ENCODE peak calls at places on chromosome 1, in four cellular contexts. K, J, Q and P are unnamed samples.

GRCh38 chr1:161131721-161132409 is 602 bp downstream of the DEDD start:
- DNase-seq in K (no peak), Q (peak), J (peak), P (peak)

GRCh38 chr1:205568469-205569361 is 63.1 kb downstream of the ELK4 start:
- DNase-seq in J (no peak), K (no peak), Q (peak), P (no peak)

GRCh38 chr1:222828939-222829338 is 14.1 kb downstream of the DISP1 start:
- DNase-seq in J (no peak), Q (peak), K (no peak), P (no peak)

GRCh38 chr1:234154320-234155251 is 218.7 kb upstream of the COA6 start:
- DNase-seq in J (peak), K (peak), Q (peak), P (peak)

GRCh38 chr1:56911098-56911497 is 54.7 kb downstream of the C8B start:
- DNase-seq in Q (no peak), K (no peak), J (peak), P (peak)

GRCh38 chr1:24351918-24352637 is 32.9 kb downstream of the GRHL3 start:
- DNase-seq in Q (no peak), J (peak), K (no peak), P (peak)

GRCh38 chr1:84796201-84796600 is 96.8 kb downstream of the LPAR3 start:
- DNase-seq in K (no peak), Q (no peak), J (peak), P (peak)

GRCh38 chr1:15210651-15211390 is 36.2 kb upstream of the FHAD1 start:
- DNase-seq in J (no peak), Q (no peak), K (no peak), P (no peak)

GRCh38 chr1:245810789-245811337 is 656.1 kb downstream of the KIF26B start:
- DNase-seq in Q (no peak), J (no peak), K (no peak), P (no peak)

GRCh38 chr1:179151908-179152682 is 70.2 kb downstream of the TOR3A start:
- DNase-seq in Q (no peak), J (peak), K (no peak), P (no peak)

GRCh38 chr1:97936976-97937375 is 16.1 kb upstream of the DPYD start:
- DNase-seq in J (no peak), K (no peak), Q (no peak), P (no peak)

GRCh38 chr1:172154571-172154970 is 265.9 kb upstream of the C1orf105 start:
- DNase-seq in J (peak), Q (no peak), K (peak), P (peak)

GRCh38 chr1:78619446-78619802 is 824 bp upstream of the IFI44L start:
- DNase-seq in Q (no peak), K (no peak), J (no peak), P (no peak)

GRCh38 chr1:177287996-177288395 is 117.2 kb downstream of the BRINP2 start:
- DNase-seq in K (no peak), Q (no peak), J (no peak), P (no peak)

GRCh38 chr1:222889445-222889844 is 74.6 kb downstream of the DISP1 start:
- DNase-seq in K (no peak), Q (no peak), J (no peak), P (no peak)

GRCh38 chr1:205775717-205776056 is 405 bp upstream of the RAB29 start:
- DNase-seq in Q (no peak), J (peak), K (no peak), P (no peak)

GRCh38 chr1:76410499-76410898 is 336.0 kb downstream of the ST6GALNAC3 start:
- DNase-seq in K (no peak), Q (no peak), J (no peak), P (no peak)

GRCh38 chr1:248853023-248853422 is 5.9 kb downstream of the ZNF692 start:
- DNase-seq in Q (no peak), K (no peak), J (no peak), P (no peak)

GRCh38 chr1:72283204-72284083 is 1.1 kb upstream of the NEGR1 start:
- DNase-seq in Q (peak), J (peak), K (peak), P (peak)

GRCh38 chr1:228279011-228279721 is 71.3 kb downstream of the OBSCN start:
- DNase-seq in K (no peak), Q (no peak), J (no peak), P (no peak)

GRCh38 chr1:23558140-23558871 is 995 bp downstream of the ID3 start:
- DNase-seq in K (no peak), Q (peak), J (peak), P (peak)

GRCh38 chr1:161792740-161793139 is 26.6 kb downstream of the ATF6 start:
- DNase-seq in Q (peak), J (peak), K (peak), P (peak)

GRCh38 chr1:183077107-183077506 is 53.9 kb downstream of the LAMC1 start:
- DNase-seq in Q (no peak), J (no peak), K (no peak), P (no peak)

GRCh38 chr1:37865348-37866119 is 6.1 kb upstream of the MTF1 start:
- DNase-seq in Q (no peak), K (no peak), J (peak), P (peak)

GRCh38 chr1:34887593-34887992 is 28.0 kb upstream of the SMIM12 start:
- DNase-seq in Q (no peak), K (no peak), J (no peak), P (no peak)

GRCh38 chr1:27099154-27099903 is 55.6 kb downstream of the SLC9A1 start:
- DNase-seq in Q (peak), K (no peak), J (peak), P (peak)

GRCh38 chr1:201702936-201703335 is 126.0 kb upstream of the IPO9 start:
- DNase-seq in K (no peak), J (peak), Q (peak), P (no peak)

GRCh38 chr1:69201716-69202115 is 366.0 kb upstream of the LRRC7 start:
- DNase-seq in K (no peak), Q (no peak), J (no peak), P (no peak)

GRCh38 chr1:160996195-160996594 is 24.8 kb downstream of the F11R start:
- DNase-seq in Q (no peak), J (peak), K (no peak), P (peak)

GRCh38 chr1:205286335-205286950 is 35.1 kb downstream of the NUAK2 start:
- DNase-seq in K (peak), J (peak), Q (no peak), P (peak)